ENCODE peak calls at places on chromosomes 13 and 19, in eight cellular contexts. One of them, this sample, is unnamed.

GRCh38 chr13:20462921-20463320 is 62.7 kb downstream of the CRYL1 start:
- DNase-seq in GM12865: no peak
- DNase-seq in left cardiac atrium: no peak
- DNase-seq in activated CD8-positive, alpha-beta memory T cell treated with anti-CD3 and anti-CD28 coated beads for 1 hour: no peak
- DNase-seq in stimulated activated CD4-positive, alpha-beta T cell treated with anti-CD3 and anti-CD28 coated beads, Interleukin-2, amount 100 ng/mL, for 48 hours: no peak
- DNase-seq in stimulated activated naive CD4-positive, alpha-beta T cell treated with Interleukin-2 at 50 U/mL for 16 hours: no peak
- DNase-seq in Right ventricle myocardium superior: no peak
- DNase-seq in activated gamma-delta T cell treated with Interleukin-2 at 50 U/mL for 16 hours: no peak
- DNase-seq in this sample: no peak

GRCh38 chr13:34246511-34246910 is 428.6 kb downstream of the RFC3 start:
- DNase-seq in GM12865: peak; percentile 10
- DNase-seq in left cardiac atrium: no peak
- DNase-seq in activated CD8-positive, alpha-beta memory T cell treated with anti-CD3 and anti-CD28 coated beads for 1 hour: no peak
- DNase-seq in stimulated activated CD4-positive, alpha-beta T cell treated with anti-CD3 and anti-CD28 coated beads, Interleukin-2, amount 100 ng/mL, for 48 hours: no peak
- DNase-seq in stimulated activated naive CD4-positive, alpha-beta T cell treated with Interleukin-2 at 50 U/mL for 16 hours: no peak
- DNase-seq in Right ventricle myocardium superior: no peak
- DNase-seq in activated gamma-delta T cell treated with Interleukin-2 at 50 U/mL for 16 hours: no peak
- DNase-seq in this sample: no peak

GRCh38 chr19:35181387-35181786 is 26.9 kb downstream of the FXYD5 start:
- DNase-seq in GM12865: no peak
- DNase-seq in left cardiac atrium: no peak
- DNase-seq in activated CD8-positive, alpha-beta memory T cell treated with anti-CD3 and anti-CD28 coated beads for 1 hour: no peak
- DNase-seq in stimulated activated CD4-positive, alpha-beta T cell treated with anti-CD3 and anti-CD28 coated beads, Interleukin-2, amount 100 ng/mL, for 48 hours: no peak
- DNase-seq in stimulated activated naive CD4-positive, alpha-beta T cell treated with Interleukin-2 at 50 U/mL for 16 hours: no peak
- DNase-seq in Right ventricle myocardium superior: no peak
- DNase-seq in activated gamma-delta T cell treated with Interleukin-2 at 50 U/mL for 16 hours: no peak
- DNase-seq in this sample: no peak

GRCh38 chr19:44587863-44588752 is 25.3 kb upstream of the IGSF23 start:
- DNase-seq in GM12865: peak; percentile 10
- DNase-seq in left cardiac atrium: no peak
- DNase-seq in activated CD8-positive, alpha-beta memory T cell treated with anti-CD3 and anti-CD28 coated beads for 1 hour: no peak
- DNase-seq in stimulated activated CD4-positive, alpha-beta T cell treated with anti-CD3 and anti-CD28 coated beads, Interleukin-2, amount 100 ng/mL, for 48 hours: peak; percentile 9
- DNase-seq in stimulated activated naive CD4-positive, alpha-beta T cell treated with Interleukin-2 at 50 U/mL for 16 hours: no peak
- DNase-seq in Right ventricle myocardium superior: no peak
- DNase-seq in activated gamma-delta T cell treated with Interleukin-2 at 50 U/mL for 16 hours: no peak
- DNase-seq in this sample: no peak

GRCh38 chr13:51269039-51269438 is 46.8 kb downstream of the FAM124A start:
- DNase-seq in GM12865: no peak
- DNase-seq in left cardiac atrium: no peak
- DNase-seq in activated CD8-positive, alpha-beta memory T cell treated with anti-CD3 and anti-CD28 coated beads for 1 hour: no peak
- DNase-seq in stimulated activated CD4-positive, alpha-beta T cell treated with anti-CD3 and anti-CD28 coated beads, Interleukin-2, amount 100 ng/mL, for 48 hours: no peak
- DNase-seq in stimulated activated naive CD4-positive, alpha-beta T cell treated with Interleukin-2 at 50 U/mL for 16 hours: no peak
- DNase-seq in Right ventricle myocardium superior: no peak
- DNase-seq in activated gamma-delta T cell treated with Interleukin-2 at 50 U/mL for 16 hours: no peak
- DNase-seq in this sample: no peak

GRCh38 chr13:27125357-27126282 is 46.0 kb downstream of the USP12 start:
- DNase-seq in GM12865: no peak
- DNase-seq in left cardiac atrium: no peak
- DNase-seq in activated CD8-positive, alpha-beta memory T cell treated with anti-CD3 and anti-CD28 coated beads for 1 hour: no peak
- DNase-seq in stimulated activated CD4-positive, alpha-beta T cell treated with anti-CD3 and anti-CD28 coated beads, Interleukin-2, amount 100 ng/mL, for 48 hours: no peak
- DNase-seq in stimulated activated naive CD4-positive, alpha-beta T cell treated with Interleukin-2 at 50 U/mL for 16 hours: no peak
- DNase-seq in Right ventricle myocardium superior: no peak
- DNase-seq in activated gamma-delta T cell treated with Interleukin-2 at 50 U/mL for 16 hours: no peak
- DNase-seq in this sample: no peak

GRCh38 chr19:16957151-16957662 is 68.4 kb downstream of the F2RL3 start:
- DNase-seq in GM12865: no peak
- DNase-seq in left cardiac atrium: no peak
- DNase-seq in activated CD8-positive, alpha-beta memory T cell treated with anti-CD3 and anti-CD28 coated beads for 1 hour: no peak
- DNase-seq in stimulated activated CD4-positive, alpha-beta T cell treated with anti-CD3 and anti-CD28 coated beads, Interleukin-2, amount 100 ng/mL, for 48 hours: no peak
- DNase-seq in stimulated activated naive CD4-positive, alpha-beta T cell treated with Interleukin-2 at 50 U/mL for 16 hours: no peak
- DNase-seq in Right ventricle myocardium superior: no peak
- DNase-seq in activated gamma-delta T cell treated with Interleukin-2 at 50 U/mL for 16 hours: no peak
- DNase-seq in this sample: peak; percentile 57

GRCh38 chr13:37136187-37136586 is 30.7 kb upstream of the CSNK1A1L start:
- DNase-seq in GM12865: no peak
- DNase-seq in left cardiac atrium: no peak
- DNase-seq in activated CD8-positive, alpha-beta memory T cell treated with anti-CD3 and anti-CD28 coated beads for 1 hour: no peak
- DNase-seq in stimulated activated CD4-positive, alpha-beta T cell treated with anti-CD3 and anti-CD28 coated beads, Interleukin-2, amount 100 ng/mL, for 48 hours: no peak
- DNase-seq in stimulated activated naive CD4-positive, alpha-beta T cell treated with Interleukin-2 at 50 U/mL for 16 hours: no peak
- DNase-seq in Right ventricle myocardium superior: no peak
- DNase-seq in activated gamma-delta T cell treated with Interleukin-2 at 50 U/mL for 16 hours: no peak
- DNase-seq in this sample: no peak

GRCh38 chr19:15551183-15552004 is 43.1 kb downstream of the CYP4F22 start:
- DNase-seq in GM12865: peak; percentile 41
- DNase-seq in left cardiac atrium: peak; percentile 36
- DNase-seq in activated CD8-positive, alpha-beta memory T cell treated with anti-CD3 and anti-CD28 coated beads for 1 hour: no peak
- DNase-seq in stimulated activated CD4-positive, alpha-beta T cell treated with anti-CD3 and anti-CD28 coated beads, Interleukin-2, amount 100 ng/mL, for 48 hours: peak; percentile 61
- DNase-seq in stimulated activated naive CD4-positive, alpha-beta T cell treated with Interleukin-2 at 50 U/mL for 16 hours: peak; percentile 51
- DNase-seq in Right ventricle myocardium superior: peak; percentile 48
- DNase-seq in activated gamma-delta T cell treated with Interleukin-2 at 50 U/mL for 16 hours: peak; percentile 66
- DNase-seq in this sample: no peak

GRCh38 chr13:30697177-30697953 is 38.0 kb upstream of the ALOX5AP start:
- DNase-seq in GM12865: no peak
- DNase-seq in left cardiac atrium: no peak
- DNase-seq in activated CD8-positive, alpha-beta memory T cell treated with anti-CD3 and anti-CD28 coated beads for 1 hour: no peak
- DNase-seq in stimulated activated CD4-positive, alpha-beta T cell treated with anti-CD3 and anti-CD28 coated beads, Interleukin-2, amount 100 ng/mL, for 48 hours: no peak
- DNase-seq in stimulated activated naive CD4-positive, alpha-beta T cell treated with Interleukin-2 at 50 U/mL for 16 hours: no peak
- DNase-seq in Right ventricle myocardium superior: no peak
- DNase-seq in activated gamma-delta T cell treated with Interleukin-2 at 50 U/mL for 16 hours: no peak
- DNase-seq in this sample: no peak

GRCh38 chr19:18494267-18494607 is 27.6 kb downstream of the ELL start:
- DNase-seq in GM12865: no peak
- DNase-seq in left cardiac atrium: no peak
- DNase-seq in activated CD8-positive, alpha-beta memory T cell treated with anti-CD3 and anti-CD28 coated beads for 1 hour: no peak
- DNase-seq in stimulated activated CD4-positive, alpha-beta T cell treated with anti-CD3 and anti-CD28 coated beads, Interleukin-2, amount 100 ng/mL, for 48 hours: no peak
- DNase-seq in stimulated activated naive CD4-positive, alpha-beta T cell treated with Interleukin-2 at 50 U/mL for 16 hours: no peak
- DNase-seq in Right ventricle myocardium superior: no peak
- DNase-seq in activated gamma-delta T cell treated with Interleukin-2 at 50 U/mL for 16 hours: no peak
- DNase-seq in this sample: no peak

GRCh38 chr19:11964858-11965645 is at the start of gene ZNF763:
- DNase-seq in GM12865: peak; percentile 95
- DNase-seq in left cardiac atrium: peak; percentile 95
- DNase-seq in activated CD8-positive, alpha-beta memory T cell treated with anti-CD3 and anti-CD28 coated beads for 1 hour: peak; percentile 73
- DNase-seq in stimulated activated CD4-positive, alpha-beta T cell treated with anti-CD3 and anti-CD28 coated beads, Interleukin-2, amount 100 ng/mL, for 48 hours: peak; percentile 88
- DNase-seq in stimulated activated naive CD4-positive, alpha-beta T cell treated with Interleukin-2 at 50 U/mL for 16 hours: peak; percentile 81
- DNase-seq in Right ventricle myocardium superior: peak; percentile 97
- DNase-seq in activated gamma-delta T cell treated with Interleukin-2 at 50 U/mL for 16 hours: peak; percentile 89
- DNase-seq in this sample: peak; percentile 95

GRCh38 chr19:7789447-7789846 is 26.4 kb downstream of the CLEC4M start:
- DNase-seq in GM12865: peak; percentile 28
- DNase-seq in left cardiac atrium: no peak
- DNase-seq in activated CD8-positive, alpha-beta memory T cell treated with anti-CD3 and anti-CD28 coated beads for 1 hour: no peak
- DNase-seq in stimulated activated CD4-positive, alpha-beta T cell treated with anti-CD3 and anti-CD28 coated beads, Interleukin-2, amount 100 ng/mL, for 48 hours: no peak
- DNase-seq in stimulated activated naive CD4-positive, alpha-beta T cell treated with Interleukin-2 at 50 U/mL for 16 hours: no peak
- DNase-seq in Right ventricle myocardium superior: no peak
- DNase-seq in activated gamma-delta T cell treated with Interleukin-2 at 50 U/mL for 16 hours: no peak
- DNase-seq in this sample: peak; percentile 83

GRCh38 chr13:100234524-100235136 is 145.7 kb downstream of the PCCA start:
- DNase-seq in GM12865: no peak
- DNase-seq in left cardiac atrium: no peak
- DNase-seq in activated CD8-positive, alpha-beta memory T cell treated with anti-CD3 and anti-CD28 coated beads for 1 hour: no peak
- DNase-seq in stimulated activated CD4-positive, alpha-beta T cell treated with anti-CD3 and anti-CD28 coated beads, Interleukin-2, amount 100 ng/mL, for 48 hours: no peak
- DNase-seq in stimulated activated naive CD4-positive, alpha-beta T cell treated with Interleukin-2 at 50 U/mL for 16 hours: no peak
- DNase-seq in Right ventricle myocardium superior: no peak
- DNase-seq in activated gamma-delta T cell treated with Interleukin-2 at 50 U/mL for 16 hours: no peak
- DNase-seq in this sample: no peak

GRCh38 chr19:51066816-51067215 is 1.9 kb upstream of the KLK13 start:
- DNase-seq in GM12865: no peak
- DNase-seq in left cardiac atrium: no peak
- DNase-seq in activated CD8-positive, alpha-beta memory T cell treated with anti-CD3 and anti-CD28 coated beads for 1 hour: no peak
- DNase-seq in stimulated activated CD4-positive, alpha-beta T cell treated with anti-CD3 and anti-CD28 coated beads, Interleukin-2, amount 100 ng/mL, for 48 hours: no peak
- DNase-seq in stimulated activated naive CD4-positive, alpha-beta T cell treated with Interleukin-2 at 50 U/mL for 16 hours: no peak
- DNase-seq in Right ventricle myocardium superior: no peak
- DNase-seq in activated gamma-delta T cell treated with Interleukin-2 at 50 U/mL for 16 hours: no peak
- DNase-seq in this sample: no peak

GRCh38 chr13:48977973-48978372 is 2.3 kb downstream of the FNDC3A start:
- DNase-seq in GM12865: peak; percentile 7
- DNase-seq in left cardiac atrium: no peak
- DNase-seq in activated CD8-positive, alpha-beta memory T cell treated with anti-CD3 and anti-CD28 coated beads for 1 hour: no peak
- DNase-seq in stimulated activated CD4-positive, alpha-beta T cell treated with anti-CD3 and anti-CD28 coated beads, Interleukin-2, amount 100 ng/mL, for 48 hours: no peak
- DNase-seq in stimulated activated naive CD4-positive, alpha-beta T cell treated with Interleukin-2 at 50 U/mL for 16 hours: no peak
- DNase-seq in Right ventricle myocardium superior: no peak
- DNase-seq in activated gamma-delta T cell treated with Interleukin-2 at 50 U/mL for 16 hours: no peak
- DNase-seq in this sample: no peak

GRCh38 chr19:42290523-42291436 is 11.2 kb upstream of the PRR19 start:
- DNase-seq in GM12865: peak; percentile 70
- DNase-seq in left cardiac atrium: no peak
- DNase-seq in activated CD8-positive, alpha-beta memory T cell treated with anti-CD3 and anti-CD28 coated beads for 1 hour: peak; percentile 26
- DNase-seq in stimulated activated CD4-positive, alpha-beta T cell treated with anti-CD3 and anti-CD28 coated beads, Interleukin-2, amount 100 ng/mL, for 48 hours: peak; percentile 55
- DNase-seq in stimulated activated naive CD4-positive, alpha-beta T cell treated with Interleukin-2 at 50 U/mL for 16 hours: peak; percentile 41
- DNase-seq in Right ventricle myocardium superior: no peak
- DNase-seq in activated gamma-delta T cell treated with Interleukin-2 at 50 U/mL for 16 hours: peak; percentile 67
- DNase-seq in this sample: peak; percentile 46

GRCh38 chr13:25286308-25286968 is 850 bp downstream of the MTMR6 start:
- DNase-seq in GM12865: peak; percentile 69
- DNase-seq in left cardiac atrium: no peak
- DNase-seq in activated CD8-positive, alpha-beta memory T cell treated with anti-CD3 and anti-CD28 coated beads for 1 hour: no peak
- DNase-seq in stimulated activated CD4-positive, alpha-beta T cell treated with anti-CD3 and anti-CD28 coated beads, Interleukin-2, amount 100 ng/mL, for 48 hours: no peak
- DNase-seq in stimulated activated naive CD4-positive, alpha-beta T cell treated with Interleukin-2 at 50 U/mL for 16 hours: no peak
- DNase-seq in Right ventricle myocardium superior: no peak
- DNase-seq in activated gamma-delta T cell treated with Interleukin-2 at 50 U/mL for 16 hours: peak; percentile 9
- DNase-seq in this sample: peak; percentile 17

GRCh38 chr19:29841209-29841558 is 29.4 kb downstream of the CCNE1 start:
- DNase-seq in GM12865: no peak
- DNase-seq in left cardiac atrium: no peak
- DNase-seq in activated CD8-positive, alpha-beta memory T cell treated with anti-CD3 and anti-CD28 coated beads for 1 hour: no peak
- DNase-seq in stimulated activated CD4-positive, alpha-beta T cell treated with anti-CD3 and anti-CD28 coated beads, Interleukin-2, amount 100 ng/mL, for 48 hours: no peak
- DNase-seq in stimulated activated naive CD4-positive, alpha-beta T cell treated with Interleukin-2 at 50 U/mL for 16 hours: no peak
- DNase-seq in Right ventricle myocardium superior: no peak
- DNase-seq in activated gamma-delta T cell treated with Interleukin-2 at 50 U/mL for 16 hours: no peak
- DNase-seq in this sample: no peak

GRCh38 chr19:45446295-45446694 is 21.5 kb upstream of the FOSB start:
- DNase-seq in GM12865: peak; percentile 62
- DNase-seq in left cardiac atrium: no peak
- DNase-seq in activated CD8-positive, alpha-beta memory T cell treated with anti-CD3 and anti-CD28 coated beads for 1 hour: no peak
- DNase-seq in stimulated activated CD4-positive, alpha-beta T cell treated with anti-CD3 and anti-CD28 coated beads, Interleukin-2, amount 100 ng/mL, for 48 hours: no peak
- DNase-seq in stimulated activated naive CD4-positive, alpha-beta T cell treated with Interleukin-2 at 50 U/mL for 16 hours: no peak
- DNase-seq in Right ventricle myocardium superior: no peak
- DNase-seq in activated gamma-delta T cell treated with Interleukin-2 at 50 U/mL for 16 hours: no peak
- DNase-seq in this sample: peak; percentile 12

GRCh38 chr13:73499685-73500084 is 440.9 kb downstream of the KLF5 start:
- DNase-seq in GM12865: no peak
- DNase-seq in left cardiac atrium: no peak
- DNase-seq in activated CD8-positive, alpha-beta memory T cell treated with anti-CD3 and anti-CD28 coated beads for 1 hour: no peak
- DNase-seq in stimulated activated CD4-positive, alpha-beta T cell treated with anti-CD3 and anti-CD28 coated beads, Interleukin-2, amount 100 ng/mL, for 48 hours: no peak
- DNase-seq in stimulated activated naive CD4-positive, alpha-beta T cell treated with Interleukin-2 at 50 U/mL for 16 hours: no peak
- DNase-seq in Right ventricle myocardium superior: no peak
- DNase-seq in activated gamma-delta T cell treated with Interleukin-2 at 50 U/mL for 16 hours: no peak
- DNase-seq in this sample: no peak

GRCh38 chr13:27270594-27271520 is at the start of gene RASL11A:
- DNase-seq in GM12865: peak; percentile 80
- DNase-seq in left cardiac atrium: peak; percentile 89
- DNase-seq in activated CD8-positive, alpha-beta memory T cell treated with anti-CD3 and anti-CD28 coated beads for 1 hour: peak; percentile 28
- DNase-seq in stimulated activated CD4-positive, alpha-beta T cell treated with anti-CD3 and anti-CD28 coated beads, Interleukin-2, amount 100 ng/mL, for 48 hours: peak; percentile 63
- DNase-seq in stimulated activated naive CD4-positive, alpha-beta T cell treated with Interleukin-2 at 50 U/mL for 16 hours: peak; percentile 57
- DNase-seq in Right ventricle myocardium superior: peak; percentile 93
- DNase-seq in activated gamma-delta T cell treated with Interleukin-2 at 50 U/mL for 16 hours: peak; percentile 70
- DNase-seq in this sample: peak; percentile 92

GRCh38 chr13:68551701-68552522 is 1321.8 kb upstream of the PCDH9 start:
- DNase-seq in GM12865: no peak
- DNase-seq in left cardiac atrium: no peak
- DNase-seq in activated CD8-positive, alpha-beta memory T cell treated with anti-CD3 and anti-CD28 coated beads for 1 hour: no peak
- DNase-seq in stimulated activated CD4-positive, alpha-beta T cell treated with anti-CD3 and anti-CD28 coated beads, Interleukin-2, amount 100 ng/mL, for 48 hours: no peak
- DNase-seq in stimulated activated naive CD4-positive, alpha-beta T cell treated with Interleukin-2 at 50 U/mL for 16 hours: no peak
- DNase-seq in Right ventricle myocardium superior: no peak
- DNase-seq in activated gamma-delta T cell treated with Interleukin-2 at 50 U/mL for 16 hours: no peak
- DNase-seq in this sample: no peak

GRCh38 chr13:113928701-113929627 is 44.9 kb downstream of the C13orf46 start:
- DNase-seq in GM12865: no peak
- DNase-seq in left cardiac atrium: peak; percentile 85
- DNase-seq in activated CD8-positive, alpha-beta memory T cell treated with anti-CD3 and anti-CD28 coated beads for 1 hour: no peak
- DNase-seq in stimulated activated CD4-positive, alpha-beta T cell treated with anti-CD3 and anti-CD28 coated beads, Interleukin-2, amount 100 ng/mL, for 48 hours: no peak
- DNase-seq in stimulated activated naive CD4-positive, alpha-beta T cell treated with Interleukin-2 at 50 U/mL for 16 hours: no peak
- DNase-seq in Right ventricle myocardium superior: peak; percentile 92
- DNase-seq in activated gamma-delta T cell treated with Interleukin-2 at 50 U/mL for 16 hours: no peak
- DNase-seq in this sample: no peak

This sample was measured in iPS-NIHi11.